ENCODE peak calls at places on chromosomes 7 and 10, in eight cellular contexts. R is H7, C is pancreas, J is AG09309, X is AG10803, G is fibroblast of pulmonary artery, A is left ventricle myocardium inferior, Q is gastrocnemius medialis. Z is an unnamed sample.

GRCh38 chr7:18573410-18574234 is 78.1 kb downstream of the HDAC9 start:
- DNase-seq in R (no peak), C (peak), J (no peak), X (no peak), G (no peak), A (peak), Q (peak), Z (peak)

GRCh38 chr10:91410638-91411367 is 659 bp downstream of the HECTD2 start:
- DNase-seq in R (peak), C (no peak), J (no peak), X (peak), G (peak), A (no peak), Q (peak), Z (no peak)

GRCh38 chr10:114401195-114401741 is 3.0 kb downstream of the AFAP1L2 start:
- DNase-seq in R (no peak), C (no peak), J (peak), X (peak), G (peak), A (peak), Q (peak), Z (no peak)

GRCh38 chr7:105707381-105707780 is 126.1 kb upstream of the EFCAB10 start:
- DNase-seq in R (no peak), C (no peak), J (no peak), X (peak), G (no peak), A (no peak), Q (no peak), Z (no peak)

GRCh38 chr7:28165971-28166955 is 14.3 kb downstream of the JAZF1 start:
- DNase-seq in R (no peak), C (no peak), J (peak), X (peak), G (peak), A (no peak), Q (no peak), Z (no peak)

GRCh38 chr7:14321947-14322346 is 332.5 kb upstream of the ETV1 start:
- DNase-seq in R (no peak), C (peak), J (no peak), X (no peak), G (no peak), A (no peak), Q (no peak), Z (no peak)

GRCh38 chr7:33089142-33089541 is 20.1 kb downstream of the RP9 start:
- DNase-seq in R (no peak), C (no peak), J (no peak), X (no peak), G (no peak), A (no peak), Q (no peak), Z (no peak)

GRCh38 chr7:87934699-87935372 is 785 bp downstream of the ADAM22 start:
- DNase-seq in R (peak), C (no peak), J (no peak), X (no peak), G (peak), A (no peak), Q (no peak), Z (no peak)

GRCh38 chr7:44489955-44490350 is 505 bp downstream of the NUDCD3 start:
- DNase-seq in R (no peak), C (no peak), J (no peak), X (peak), G (peak), A (no peak), Q (no peak), Z (no peak)

GRCh38 chr7:96996111-96996936 is 9.0 kb upstream of the DLX6 start:
- DNase-seq in R (peak), C (no peak), J (no peak), X (no peak), G (no peak), A (no peak), Q (no peak), Z (no peak)
- H3K4me3 ChIP-seq in R (no peak), C (no peak), J (no peak), X (no peak), G (no peak), A (no peak), Q (no peak), Z (no peak)

GRCh38 chr10:11871470-11871869 is 48.3 kb downstream of the PROSER2 start:
- DNase-seq in R (no peak), C (no peak), J (no peak), X (no peak), G (peak), A (no peak), Q (no peak), Z (no peak)
- H3K4me3 ChIP-seq in R (no peak), C (no peak), J (no peak), X (no peak), G (no peak), A (peak), Q (no peak), Z (no peak)

DNA sequence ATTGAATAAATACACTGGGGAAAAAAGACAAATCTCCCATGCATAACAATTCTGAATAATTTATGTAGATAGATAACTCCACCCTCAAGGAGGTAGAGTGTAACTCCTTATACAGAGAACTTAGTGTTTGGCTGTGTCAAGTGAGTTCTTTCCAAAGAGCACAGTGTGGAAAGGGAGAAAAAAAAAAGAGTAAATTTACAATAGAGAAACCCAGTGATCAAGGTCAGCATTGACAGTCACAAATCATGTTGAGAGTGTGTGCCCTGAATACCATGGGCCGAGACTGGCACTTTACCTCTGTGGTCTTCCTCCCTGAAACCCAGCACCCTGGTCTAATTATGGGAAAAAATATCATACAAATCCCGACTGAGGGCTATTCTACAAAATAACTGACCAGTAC is 5.5 kb downstream of the PIK3AP1 start:
- DNase-seq in R (no peak), C (no peak), J (no peak), X (no peak), G (no peak), A (no peak), Q (no peak), Z (no peak)
- H3K4me3 ChIP-seq in R (no peak), C (no peak), J (no peak), X (no peak), G (no peak), A (no peak), Q (no peak), Z (no peak)

DNA sequence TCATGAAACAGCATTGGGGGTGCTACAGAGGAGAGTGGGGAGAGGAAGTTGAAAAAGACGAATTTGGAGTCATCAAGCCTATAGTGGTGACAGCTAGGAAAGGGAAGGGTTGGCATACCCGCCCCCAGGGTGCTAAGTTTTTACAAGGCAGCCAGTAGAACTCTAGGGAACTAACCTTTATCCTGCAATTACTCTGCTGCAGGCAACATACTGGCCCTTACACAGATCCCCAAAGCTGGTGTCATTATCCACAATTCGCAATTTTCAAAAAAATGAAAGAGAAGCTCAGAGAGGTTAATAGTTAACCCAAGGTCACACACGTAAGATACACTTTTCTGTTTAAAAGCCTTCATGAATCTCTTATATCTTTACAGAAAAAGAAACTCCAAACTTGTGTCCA is 14.3 kb upstream of the SLC35B4 start:
- DNase-seq in R (no peak), C (no peak), J (no peak), X (no peak), G (no peak), A (no peak), Q (no peak), Z (no peak)
- H3K4me3 ChIP-seq in R (no peak), C (no peak), J (no peak), X (no peak), G (no peak), A (no peak), Q (no peak), Z (no peak)

GRCh38 chr7:69800495-69800894 is 202.2 kb downstream of the AUTS2 start:
- DNase-seq in R (no peak), C (no peak), J (no peak), X (peak), G (peak), A (no peak), Q (no peak), Z (no peak)
- H3K4me3 ChIP-seq in R (no peak), C (no peak), J (no peak), X (no peak), G (no peak), A (no peak), Q (no peak), Z (no peak)

GRCh38 chr7:98617960-98618418 is 904 bp downstream of the NPTX2 start:
- DNase-seq in R (peak), C (no peak), J (no peak), X (no peak), G (no peak), A (no peak), Q (no peak), Z (no peak)

GRCh38 chr7:98619450-98620321 is 2.6 kb downstream of the NPTX2 start:
- DNase-seq in R (peak), C (peak), J (peak), X (peak), G (peak), A (peak), Q (peak), Z (no peak)

GRCh38 chr7:98617051-98617959 is at the start of gene NPTX2:
- DNase-seq in R (peak), C (peak), J (no peak), X (peak), G (peak), A (peak), Q (peak), Z (no peak)

GRCh38 chr7:98616381-98617050 is 569 bp upstream of the NPTX2 start:
- DNase-seq in R (peak), C (peak), J (no peak), X (no peak), G (no peak), A (no peak), Q (peak), Z (no peak)

DNA sequence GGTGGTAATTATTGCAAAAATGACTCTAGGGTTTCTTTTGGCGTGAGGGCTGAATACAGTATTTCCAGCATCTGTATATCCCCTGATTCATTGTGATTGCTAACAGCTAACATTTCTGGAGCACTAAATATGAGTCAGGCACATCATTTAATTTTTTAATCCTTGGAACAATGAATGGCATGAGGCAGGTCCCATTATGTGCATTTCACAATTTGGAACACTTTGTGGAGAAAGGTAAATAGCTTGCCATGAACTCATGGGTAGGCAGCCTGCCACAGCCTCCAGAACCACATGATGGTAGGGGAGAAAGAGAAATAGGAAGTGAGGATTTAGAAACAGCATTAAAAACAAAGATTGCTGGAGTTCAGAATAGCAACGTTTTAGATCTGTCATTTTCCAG is 1.7 kb downstream of the NPTX2 start:
- DNase-seq in R (no peak), C (no peak), J (no peak), X (peak), G (no peak), A (no peak), Q (no peak), Z (no peak)
- H3K4me3 ChIP-seq in R (no peak), C (no peak), J (no peak), X (no peak), G (peak), A (peak), Q (peak), Z (no peak)

DNA sequence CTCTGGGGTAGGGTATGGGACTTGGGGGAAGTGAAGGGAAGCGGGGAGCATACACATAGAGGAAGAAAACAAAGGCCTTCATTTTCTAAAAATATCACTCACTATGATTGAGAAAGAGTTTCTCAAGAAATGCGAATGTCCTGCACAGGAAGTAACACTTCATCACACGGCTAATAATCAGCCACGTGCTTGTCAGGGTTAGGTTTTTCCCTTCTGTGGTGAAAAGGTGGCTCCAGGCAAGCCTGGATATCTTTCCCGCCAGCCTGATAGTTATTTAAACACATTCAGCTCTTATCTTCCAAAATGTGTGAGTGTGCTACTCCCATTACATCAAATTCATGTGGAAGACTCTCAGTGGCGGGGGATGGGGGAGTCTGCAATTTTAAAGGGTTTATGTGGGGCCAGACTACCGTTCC is 166.4 kb upstream of the ADO start:
- DNase-seq in R (no peak), C (no peak), J (no peak), X (peak), G (peak), A (no peak), Q (no peak), Z (no peak)
- H3K4me3 ChIP-seq in R (no peak), C (no peak), J (no peak), X (no peak), G (no peak), A (no peak), Q (no peak), Z (peak)

DNA sequence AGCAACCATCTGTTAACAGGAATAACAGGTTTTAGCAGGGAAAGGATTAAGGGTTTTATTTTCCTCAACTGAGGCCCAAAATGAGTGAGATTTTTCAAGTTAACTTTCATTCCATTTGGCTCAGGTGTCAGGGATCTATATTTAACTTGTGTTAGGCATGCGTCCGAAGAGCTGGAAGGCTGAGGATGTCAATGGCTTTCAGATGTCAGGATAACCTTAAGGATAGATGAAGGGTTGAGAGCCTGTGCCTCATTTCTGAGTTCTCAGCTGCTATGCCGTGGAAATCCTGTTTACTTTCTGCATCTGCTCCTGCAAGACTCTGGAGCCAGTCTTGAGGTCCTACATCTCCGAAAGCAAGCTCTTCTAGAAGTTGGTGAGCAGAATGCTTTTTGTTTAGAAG is 36.4 kb upstream of the CD36 start:
- DNase-seq in R (no peak), C (no peak), J (no peak), X (no peak), G (no peak), A (no peak), Q (no peak), Z (no peak)
- H3K4me3 ChIP-seq in R (no peak), C (no peak), J (no peak), X (no peak), G (no peak), A (peak), Q (peak), Z (no peak)

GRCh38 chr7:26151096-26151495 is 902 bp upstream of the NFE2L3 start:
- DNase-seq in R (no peak), C (no peak), J (no peak), X (no peak), G (no peak), A (no peak), Q (no peak), Z (no peak)
- H3K4me3 ChIP-seq in R (no peak), C (no peak), J (no peak), X (no peak), G (no peak), A (no peak), Q (no peak), Z (no peak)